ENCODE peak calls at places on chromosomes 3 and 15, in eight cellular contexts. S is GM23338, G is A549, U is PC-3, L is mammary epithelial cell, M is astrocyte, H is GM12878, F is MM.1S. N is an unnamed sample.

GRCh38 chr15:100601158-100601557 is 826 bp downstream of the LINS1 start:
- DNase-seq in S (peak; percentile 21), G (no peak), U (peak; percentile 2), L (peak; percentile 36), M (peak; percentile 4), H (no peak), F (peak; percentile 32), N (no peak)

GRCh38 chr3:150149651-150150051 is 179.0 kb upstream of the PFN2 start:
- DNase-seq in S (no peak), G (no peak), U (peak; percentile 94), L (peak; percentile 40), M (peak; percentile 82), H (no peak), F (no peak), N (no peak)

GRCh38 chr3:153029350-153029749 is 132.7 kb upstream of the RAP2B start:
- DNase-seq in S (no peak), G (no peak), U (no peak), L (peak; percentile 58), M (peak; percentile 83), H (no peak), F (no peak), N (no peak)

GRCh38 chr3:112097378-112097777 is 11.2 kb downstream of the C3orf52 start:
- DNase-seq in S (no peak), G (peak; percentile 94), U (peak; percentile 100), L (peak; percentile 99), M (peak; percentile 99), H (no peak), F (no peak), N (peak; percentile 94)

GRCh38 chr3:6667354-6667753 is 193.6 kb upstream of the GRM7 start:
- DNase-seq in S (no peak), G (no peak), U (no peak), L (no peak), M (no peak), H (no peak), F (no peak), N (no peak)

GRCh38 chr15:38068600-38068999 is 134.2 kb downstream of the TMCO5A start:
- DNase-seq in S (no peak), G (no peak), U (no peak), L (no peak), M (no peak), H (no peak), F (no peak), N (no peak)

GRCh38 chr3:151974067-151974466 is 100.6 kb downstream of the SUCNR1 start:
- DNase-seq in S (no peak), G (no peak), U (peak; percentile 63), L (peak; percentile 28), M (peak; percentile 55), H (no peak), F (no peak), N (no peak)

GRCh38 chr3:140555666-140556065 is 122.2 kb upstream of the TRIM42 start:
- DNase-seq in S (no peak), G (no peak), U (no peak), L (no peak), M (no peak), H (no peak), F (no peak), N (no peak)

GRCh38 chr3:186406669-186407635 is 44.9 kb upstream of the DGKG start:
- DNase-seq in S (no peak), G (no peak), U (no peak), L (no peak), M (no peak), H (no peak), F (no peak), N (no peak)

GRCh38 chr15:63188247-63188936 is 1.0 kb upstream of the RAB8B start:
- DNase-seq in S (no peak), G (no peak), U (no peak), L (no peak), M (no peak), H (no peak), F (no peak), N (no peak)

GRCh38 chr3:148232409-148232808 is 465.3 kb upstream of the AGTR1 start:
- DNase-seq in S (no peak), G (no peak), U (no peak), L (no peak), M (no peak), H (no peak), F (no peak), N (no peak)

GRCh38 chr3:195555110-195555509 is 12.0 kb upstream of the PPP1R2 start:
- DNase-seq in S (peak; percentile 50), G (no peak), U (no peak), L (no peak), M (no peak), H (no peak), F (no peak), N (no peak)

DNA sequence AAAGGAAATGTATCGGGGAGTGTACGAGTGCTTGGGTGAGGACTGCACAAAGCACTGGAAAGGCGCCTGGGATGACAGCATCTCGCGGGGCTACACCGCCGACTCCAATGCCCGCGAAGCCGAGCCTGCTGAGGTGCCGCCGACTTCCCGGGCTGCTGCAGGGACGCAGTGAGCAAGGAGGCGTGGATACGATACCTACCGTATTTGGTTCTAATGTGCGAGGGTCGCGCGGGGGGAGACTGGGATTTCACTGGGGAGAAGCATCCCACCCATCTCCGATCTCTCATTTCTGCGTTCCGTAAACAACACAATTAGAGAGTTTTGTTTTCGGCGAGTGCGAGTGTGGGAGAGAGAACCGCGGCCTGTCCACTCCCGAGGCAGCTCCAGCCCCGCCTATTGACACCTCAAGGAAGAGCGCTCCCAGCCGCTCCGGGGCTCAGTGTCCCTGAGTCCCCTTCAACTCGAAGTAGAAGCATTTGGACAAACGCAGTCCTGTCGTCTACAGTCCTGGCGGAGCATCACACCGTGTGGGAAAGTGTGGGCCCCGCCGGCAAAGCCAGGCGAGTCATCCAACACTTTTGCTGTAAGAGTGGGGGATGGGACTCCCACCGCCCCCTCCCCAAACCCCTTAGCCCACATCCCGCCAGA is 1.8 kb downstream of the MECOM start:
- DNase-seq in S (peak; percentile 43), G (peak; percentile 21), U (peak; percentile 48), L (peak; percentile 46), M (peak; percentile 36), H (no peak), F (peak; percentile 42), N (no peak)
- H3K4me2 ChIP-seq in S (peak overlapping the region; percentile 99), G (peak overlapping the region; percentile 95), U (peak overlapping the region; percentile 84), L (peak overlapping the region; percentile 99), M (peak overlapping the region; percentile 97), H (peak overlapping the region; percentile 95), F (peak overlapping the region; percentile 98), N (peak overlapping the region; percentile 96)

GRCh38 chr3:13556214-13556613 is 7.3 kb downstream of the FBLN2 start:
- DNase-seq in S (no peak), G (no peak), U (no peak), L (no peak), M (no peak), H (no peak), F (no peak), N (no peak)

GRCh38 chr3:13555753-13556152 is 6.8 kb downstream of the FBLN2 start:
- DNase-seq in S (no peak), G (no peak), U (no peak), L (no peak), M (no peak), H (no peak), F (no peak), N (no peak)

GRCh38 chr3:13557926-13558325 is 9.0 kb downstream of the FBLN2 start:
- DNase-seq in S (no peak), G (no peak), U (no peak), L (no peak), M (no peak), H (no peak), F (no peak), N (no peak)

GRCh38 chr3:13557417-13557816 is 8.5 kb downstream of the FBLN2 start:
- DNase-seq in S (no peak), G (no peak), U (no peak), L (no peak), M (no peak), H (no peak), F (no peak), N (no peak)

GRCh38 chr3:13556937-13557336 is 8.0 kb downstream of the FBLN2 start:
- DNase-seq in S (no peak), G (no peak), U (no peak), L (no peak), M (no peak), H (no peak), F (no peak), N (no peak)
- H3K4me2 ChIP-seq in S (no peak overlapping the region), G (no peak overlapping the region), U (no peak overlapping the region), L (no peak overlapping the region), M (no peak overlapping the region), H (no peak overlapping the region), F (no peak overlapping the region), N (no peak overlapping the region)

DNA sequence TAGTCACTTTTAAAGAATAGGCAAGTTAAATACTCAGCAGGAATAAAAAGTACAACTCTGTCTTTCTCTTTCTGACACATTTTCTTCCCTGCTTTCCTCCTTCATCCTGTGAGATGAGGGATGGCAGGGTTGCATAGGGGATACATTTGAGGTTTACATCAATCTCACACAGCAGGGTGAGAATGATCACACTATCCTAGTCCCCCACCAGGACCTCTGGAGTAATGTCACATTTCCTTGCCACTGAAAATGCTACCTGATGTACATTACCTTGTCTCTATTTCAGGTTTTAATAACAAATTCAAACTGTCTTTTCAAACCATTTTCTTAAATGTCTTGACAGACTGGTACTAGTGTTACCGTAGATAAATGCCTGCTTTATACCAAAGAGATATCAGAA is 816.9 kb downstream of the FHIT start:
- DNase-seq in S (no peak), G (no peak), U (no peak), L (no peak), M (no peak), H (no peak), F (no peak), N (no peak)
- H3K4me2 ChIP-seq in S (no peak overlapping the region), G (no peak overlapping the region), U (no peak overlapping the region), L (no peak overlapping the region), M (no peak overlapping the region), H (no peak overlapping the region), F (no peak overlapping the region), N (no peak overlapping the region)

GRCh38 chr3:180267202-180267843 is 230.6 kb upstream of the PEX5L start:
- DNase-seq in S (no peak), G (no peak), U (no peak), L (peak; percentile 15), M (no peak), H (peak; percentile 69), F (peak; percentile 87), N (no peak)
- H3K4me2 ChIP-seq in S (no peak overlapping the region), G (no peak overlapping the region), U (no peak overlapping the region), L (peak overlapping the region; percentile 32), M (no peak overlapping the region), H (peak overlapping the region; percentile 58), F (peak overlapping the region; percentile 59), N (no peak overlapping the region)

DNA sequence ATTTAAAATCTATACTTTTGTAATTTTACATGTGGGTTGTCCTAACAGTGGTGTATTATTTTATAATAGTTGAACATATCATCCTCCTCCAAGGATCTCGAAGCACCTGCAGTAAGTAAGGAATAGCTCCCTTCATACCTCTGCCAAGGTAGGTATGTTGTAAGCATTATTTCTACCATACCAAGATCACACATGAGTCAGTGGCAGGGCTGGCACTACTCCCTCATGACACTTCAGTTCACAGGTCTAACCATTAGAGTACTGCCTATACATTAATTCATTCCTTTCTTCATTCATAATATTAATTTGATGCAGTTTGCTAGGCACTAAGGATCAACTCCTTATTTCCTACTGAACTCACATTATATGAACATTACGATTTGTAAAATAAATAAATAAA is 11.9 kb upstream of the LEKR1 start:
- DNase-seq in S (no peak), G (no peak), U (peak; percentile 64), L (peak; percentile 53), M (no peak), H (no peak), F (no peak), N (no peak)
- H3K4me2 ChIP-seq in S (no peak overlapping the region), G (peak overlapping the region; percentile 5), U (no peak overlapping the region), L (no peak overlapping the region), M (no peak overlapping the region), H (peak overlapping the region; percentile 61), F (no peak overlapping the region), N (peak overlapping the region; percentile 30)

GRCh38 chr15:47718474-47719440 is 1.5 kb downstream of the SEMA6D start:
- DNase-seq in S (peak; percentile 40), G (no peak), U (peak; percentile 4), L (peak; percentile 3), M (no peak), H (no peak), F (no peak), N (no peak)
- H3K4me2 ChIP-seq in S (peak overlapping the region; percentile 94), G (peak overlapping the region; percentile 86), U (peak overlapping the region; percentile 93), L (peak overlapping the region; percentile 96), M (peak overlapping the region; percentile 96), H (no peak overlapping the region), F (no peak overlapping the region), N (peak overlapping the region; percentile 94)

N was measured in keratinocyte.